ENCODE peak calls at places on chromosomes 6 and 20, in six cellular contexts. W, M, G, Z, S and R are unnamed samples.

GRCh38 chr20:46022411-46023147 is 6.4 kb upstream of the SLC12A5 start:
- DNase-seq in M (peak; percentile 49), S (peak; percentile 45), W (peak; percentile 39), Z (peak; percentile 36), G (no peak), R (no peak)

GRCh38 chr6:136470044-136470443 is 80.2 kb downstream of the MAP7 start:
- DNase-seq in Z (no peak), W (no peak), G (no peak), M (no peak), S (no peak), R (no peak)

GRCh38 chr20:43799741-43800140 is 72.9 kb upstream of the GTSF1L start:
- DNase-seq in G (no peak), S (no peak), M (no peak), Z (no peak), W (no peak), R (no peak)

GRCh38 chr6:46948699-46949098 is 27.0 kb upstream of the ADGRF5 start:
- DNase-seq in Z (no peak), M (no peak), G (no peak), S (no peak), W (peak; percentile 76), R (no peak)

GRCh38 chr6:39560915-39561314 is 164.3 kb downstream of the KIF6 start:
- DNase-seq in M (no peak), W (no peak), S (no peak), Z (no peak), G (no peak), R (no peak)

GRCh38 chr6:157261606-157262005 is 61.7 kb downstream of the TMEM242 start:
- DNase-seq in G (no peak), W (no peak), S (no peak), M (no peak), Z (no peak), R (no peak)

GRCh38 chr6:35484921-35485392 is 11.9 kb downstream of the TEAD3 start:
- DNase-seq in W (no peak), S (no peak), G (no peak), M (no peak), Z (peak; percentile 40), R (no peak)

GRCh38 chr6:43088654-43089056 is 12.5 kb downstream of the PTK7 start:
- DNase-seq in M (no peak), W (no peak), S (no peak), Z (no peak), G (no peak), R (no peak)

GRCh38 chr20:8633366-8633765 is 435.5 kb upstream of the PLCB4 start:
- DNase-seq in M (peak; percentile 15), Z (peak; percentile 33), S (no peak), W (no peak), G (peak; percentile 4), R (no peak)

GRCh38 chr20:20547221-20547875 is 165.1 kb downstream of the RALGAPA2 start:
- DNase-seq in G (no peak), Z (no peak), S (no peak), M (no peak), W (no peak), R (no peak)

GRCh38 chr6:158631678-158632537 is 12.6 kb downstream of the DYNLT1 start:
- DNase-seq in S (no peak), M (peak; percentile 88), Z (peak; percentile 82), W (peak; percentile 81), G (peak; percentile 84), R (peak; percentile 45)

GRCh38 chr6:161434331-161434730 is 160.5 kb upstream of the AGPAT4 start:
- DNase-seq in M (peak; percentile 61), G (no peak), Z (no peak), W (no peak), S (no peak), R (no peak)

GRCh38 chr6:89162047-89162371 is 16.2 kb downstream of the PM20D2 start:
- DNase-seq in W (peak; percentile 62), G (no peak), M (no peak), Z (no peak), S (no peak), R (no peak)